ENCODE peak calls at places on chromosomes 3 and 15, in four cellular contexts. C is heart left ventricle, Z is choroid plexus epithelial cell, U is A549. F is an unnamed sample.

GRCh38 chr3:125213946-125214542 is 1.5 kb upstream of the SLC12A8 start:
- DNase-seq in C (no peak), Z (no peak), U (no peak), F (peak; percentile 53)

GRCh38 chr3:120634539-120634938 is 38.4 kb downstream of the NDUFB4 start:
- DNase-seq in C (no peak), Z (no peak), U (no peak), F (no peak)

GRCh38 chr3:108406661-108407206 is 103.7 kb downstream of the MYH15 start:
- DNase-seq in C (no peak), Z (peak; percentile 86), U (peak; percentile 62), F (no peak)

GRCh38 chr3:44885618-44886017 is 11.2 kb downstream of the TGM4 start:
- DNase-seq in C (peak; percentile 35), Z (peak; percentile 97), U (peak; percentile 73), F (no peak)

GRCh38 chr3:134407247-134407640 is 33.0 kb upstream of the AMOTL2 start:
- DNase-seq in C (no peak), Z (no peak), U (no peak), F (no peak)

GRCh38 chr3:170980399-170980798 is 46.1 kb downstream of the SLC2A2 start:
- DNase-seq in C (no peak), Z (no peak), U (no peak), F (no peak)

GRCh38 chr3:192933779-192934456 is 16.3 kb upstream of the MB21D2 start:
- DNase-seq in C (no peak), Z (peak; percentile 35), U (no peak), F (no peak)

GRCh38 chr3:46372492-46373359 is 2.0 kb downstream of the CCR5 start:
- DNase-seq in C (no peak), Z (peak; percentile 72), U (no peak), F (no peak)

GRCh38 chr3:50163572-50163971 is 8.4 kb downstream of the SEMA3F start:
- DNase-seq in C (no peak), Z (no peak), U (no peak), F (no peak)

GRCh38 chr3:41267975-41268640 is 68.8 kb downstream of the CTNNB1 start:
- DNase-seq in C (no peak), Z (peak; percentile 98), U (peak; percentile 86), F (peak; percentile 47)

GRCh38 chr15:67120839-67121540 is 55.6 kb downstream of the SMAD3 start:
- DNase-seq in C (peak; percentile 94), Z (peak; percentile 97), U (peak; percentile 87), F (no peak)

GRCh38 chr15:39075311-39075710 is 505.6 kb upstream of the THBS1 start:
- DNase-seq in C (no peak), Z (no peak), U (no peak), F (no peak)

GRCh38 chr3:112751564-112751963 is 95.1 kb downstream of the CD200R1L start:
- DNase-seq in C (no peak), Z (no peak), U (no peak), F (no peak)

GRCh38 chr3:4994144-4994730 is 15.0 kb downstream of the BHLHE40 start:
- DNase-seq in C (no peak), Z (peak; percentile 52), U (no peak), F (no peak)

GRCh38 chr3:127746400-127747057 is 73.8 kb downstream of the ABTB1 start:
- DNase-seq in C (peak; percentile 68), Z (no peak), U (peak; percentile 76), F (peak; percentile 68)

GRCh38 chr3:42547401-42547945 is 34.3 kb downstream of the SEC22C start:
- DNase-seq in C (peak; percentile 65), Z (peak; percentile 72), U (peak; percentile 47), F (peak; percentile 76)

GRCh38 chr15:64460737-64461576 is 579 bp downstream of the ZNF609 start:
- DNase-seq in C (peak; percentile 28), Z (peak; percentile 86), U (peak; percentile 84), F (peak; percentile 39)

GRCh38 chr15:89002281-89002761 is 85.9 kb upstream of the ABHD2 start:
- DNase-seq in C (peak; percentile 65), Z (peak; percentile 80), U (peak; percentile 51), F (no peak)

GRCh38 chr15:45129651-45130129 is at the start of the genes DUOX1 and DUOXA1:
- DNase-seq in C (peak; percentile 42), Z (no peak), U (no peak), F (no peak)

GRCh38 chr3:177195242-177195940 is 1.9 kb downstream of the TBL1XR1 start:
- DNase-seq in C (no peak), Z (peak; percentile 80), U (peak; percentile 23), F (no peak)

GRCh38 chr15:40032125-40032839 is 6.7 kb downstream of the SRP14 start:
- DNase-seq in C (peak; percentile 59), Z (no peak), U (no peak), F (no peak)

GRCh38 chr3:73602171-73602570 is 22.6 kb downstream of the PDZRN3 start:
- DNase-seq in C (peak; percentile 46), Z (peak; percentile 65), U (no peak), F (no peak)

GRCh38 chr15:56176996-56177395 is 66.7 kb downstream of the RFX7 start:
- DNase-seq in C (no peak), Z (no peak), U (peak; percentile 15), F (no peak)

GRCh38 chr3:18393906-18394305 is 31.2 kb downstream of the SATB1 start:
- DNase-seq in C (no peak), Z (peak; percentile 8), U (no peak), F (no peak)

GRCh38 chr15:31437686-31438085 is 111.1 kb downstream of the KLF13 start:
- DNase-seq in C (no peak), Z (no peak), U (no peak), F (no peak)

GRCh38 chr15:31438601-31439265 is 112.1 kb downstream of the KLF13 start:
- DNase-seq in C (no peak), Z (no peak), U (no peak), F (no peak)

GRCh38 chr15:31442203-31443090 is 115.8 kb downstream of the KLF13 start:
- DNase-seq in C (no peak), Z (peak; percentile 93), U (peak; percentile 51), F (no peak)

GRCh38 chr15:31439328-31439727 is 112.7 kb downstream of the KLF13 start:
- DNase-seq in C (no peak), Z (no peak), U (peak; percentile 80), F (peak; percentile 54)

DNA sequence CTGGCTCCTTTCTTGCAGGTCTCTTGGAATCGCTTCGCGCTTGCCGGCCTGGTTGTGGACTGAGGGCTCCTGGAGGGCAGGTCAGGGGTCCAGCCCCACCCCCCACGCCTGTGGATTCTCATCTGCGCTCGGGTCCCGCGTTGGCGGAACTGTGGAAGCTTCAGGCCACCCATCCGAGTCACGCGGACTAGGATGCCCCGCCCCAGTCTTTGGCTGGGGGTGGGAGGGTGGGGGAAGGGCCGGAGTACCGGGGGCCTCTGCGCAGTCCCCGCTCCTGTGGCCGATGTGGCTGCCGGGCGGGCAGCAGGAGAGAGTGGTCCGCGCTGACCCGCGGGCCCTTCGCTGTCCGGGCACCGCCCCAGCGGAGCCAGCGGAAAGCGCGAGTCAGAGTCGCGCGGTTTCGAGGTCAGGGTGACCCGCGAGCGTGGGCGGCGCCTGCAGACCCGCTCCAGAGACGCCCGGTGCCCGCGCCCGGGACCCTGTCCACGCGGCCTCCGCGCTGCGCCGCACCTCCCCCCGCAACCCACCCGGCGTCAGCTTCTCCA is 114.2 kb downstream of the KLF13 start:
- DNase-seq in C (peak; percentile 51), Z (peak; percentile 39), U (no peak), F (peak; percentile 27)
- H3K4me3 ChIP-seq in C (peak overlapping the region; percentile 79), Z (peak overlapping the region; percentile 63), U (peak overlapping the region; percentile 62), F (peak overlapping the region; percentile 45)

GRCh38 chr3:161484226-161484625 is 12.4 kb upstream of the OTOL1 start:
- DNase-seq in C (no peak), Z (no peak), U (no peak), F (no peak)

DNA sequence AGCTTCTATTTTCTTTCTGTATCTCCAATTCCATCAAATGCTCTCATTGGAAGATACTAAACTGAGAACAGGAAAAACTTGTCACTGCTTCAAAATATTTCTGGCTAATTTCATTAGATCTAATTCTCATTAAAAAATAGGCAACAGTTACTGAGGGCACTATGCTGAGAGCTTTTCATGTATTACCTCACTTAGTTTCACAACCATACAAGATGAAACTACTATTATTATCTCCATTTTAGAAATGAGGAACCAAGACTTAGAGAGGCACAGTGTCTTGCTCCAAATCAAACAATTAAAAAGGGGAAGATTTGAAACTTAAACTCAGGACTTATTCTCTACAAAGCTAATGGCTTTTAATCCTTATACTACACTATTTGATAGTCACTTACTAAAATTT is 7.2 kb upstream of the OTOL1 start:
- DNase-seq in C (no peak), Z (no peak), U (no peak), F (no peak)
- H3K4me3 ChIP-seq in C (no peak overlapping the region), Z (no peak overlapping the region), U (no peak overlapping the region), F (no peak overlapping the region)

DNA sequence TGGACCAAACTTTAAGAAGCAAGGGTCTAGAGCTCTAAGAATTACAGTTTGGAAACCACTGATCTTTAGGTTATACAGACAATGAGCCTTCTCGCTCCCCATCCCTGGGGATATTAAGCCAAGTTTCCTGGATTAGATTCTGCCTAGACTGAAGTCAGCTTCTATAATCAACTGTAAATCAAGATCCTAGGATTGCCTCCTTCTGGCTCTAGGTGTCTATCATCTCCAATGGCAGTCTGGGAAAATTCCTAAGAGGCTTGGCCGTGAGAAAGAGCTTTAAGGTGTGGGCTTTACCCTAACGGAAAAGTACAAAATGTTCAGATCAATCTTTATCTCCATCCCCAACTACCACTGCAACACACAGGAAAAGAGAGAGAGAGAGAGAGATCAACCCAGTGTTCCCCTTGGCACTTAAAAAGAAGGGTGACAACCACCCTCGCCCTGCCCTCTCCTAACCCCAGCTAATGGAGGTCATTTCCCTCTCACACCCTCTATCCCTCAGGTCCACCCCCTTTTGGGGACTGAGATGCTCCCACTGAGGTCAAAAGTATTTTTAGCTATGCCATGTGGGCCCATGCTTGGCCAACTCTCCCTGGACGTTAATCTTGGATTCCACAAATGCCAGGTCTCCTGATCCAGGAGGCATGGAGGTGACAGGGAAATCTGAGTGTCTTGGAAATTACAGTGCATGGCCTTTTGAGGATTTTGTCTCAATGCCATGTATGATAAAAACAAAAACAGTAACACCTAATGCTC is 202.8 kb upstream of the BCL6 start:
- DNase-seq in C (peak; percentile 76), Z (no peak), U (no peak), F (no peak)
- H3K4me3 ChIP-seq in C (no peak overlapping the region), Z (no peak overlapping the region), U (no peak overlapping the region), F (no peak overlapping the region)

GRCh38 chr15:33008284-33009011 is 186.1 kb downstream of the FMN1 start:
- DNase-seq in C (no peak), Z (peak; percentile 98), U (no peak), F (no peak)
- H3K4me3 ChIP-seq in C (no peak overlapping the region), Z (no peak overlapping the region), U (no peak overlapping the region), F (no peak overlapping the region)

DNA sequence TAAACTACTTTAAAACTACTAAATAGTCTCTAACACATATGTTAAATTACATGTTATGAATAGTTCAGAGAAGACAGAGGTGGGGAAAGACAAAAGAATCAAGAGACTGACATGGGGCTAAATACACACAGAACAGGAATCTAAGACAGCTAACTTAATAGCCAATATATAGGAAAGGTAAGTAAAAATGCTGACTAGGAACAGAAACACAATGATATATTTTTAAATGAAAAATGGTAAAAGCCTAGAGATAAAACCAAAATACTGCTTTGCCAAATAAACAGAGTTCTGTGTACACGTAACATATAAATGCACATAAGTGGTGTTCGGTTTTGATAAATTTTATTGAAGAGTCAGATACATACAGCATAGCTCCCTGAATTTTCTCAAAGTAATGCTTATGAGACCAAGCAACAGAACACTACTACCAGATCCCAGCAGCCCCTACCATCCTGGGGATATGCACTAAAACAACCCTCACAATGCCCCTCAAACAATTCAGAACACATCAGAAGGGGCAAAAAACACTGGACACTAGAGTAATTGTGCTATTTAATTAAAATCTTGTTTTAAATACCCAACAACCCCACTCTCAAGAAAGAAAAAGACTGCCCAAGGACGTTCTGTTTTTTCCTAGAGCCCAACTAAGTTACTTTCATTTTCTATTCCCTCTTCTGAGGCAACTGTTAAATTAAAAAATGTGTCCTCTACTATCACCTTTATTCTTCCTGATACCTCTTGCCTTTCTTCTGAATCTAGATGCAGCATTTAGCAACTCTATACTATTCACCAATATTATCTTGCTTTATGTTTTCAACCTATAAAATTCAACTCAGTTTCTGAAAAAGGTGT is 121.1 kb downstream of the ADAM10 start:
- DNase-seq in C (no peak), Z (peak; percentile 37), U (no peak), F (no peak)
- H3K4me3 ChIP-seq in C (peak overlapping the region; percentile 40), Z (peak overlapping the region; percentile 40), U (peak overlapping the region; percentile 22), F (no peak overlapping the region)